ENCODE peak calls at places on chromosome 22, in four cellular contexts. D is K562, P is HepG2, C is GM12878. E is an unnamed sample.

GRCh38 chr22:19208287-19208847 is 29.8 kb upstream of the SLC25A1 start:
- DNase-seq in D (no peak), P (no peak), C (no peak), E (no peak)

GRCh38 chr22:49589301-49589700 is 238.4 kb downstream of the BRD1 start:
- DNase-seq in D (no peak), P (no peak), C (no peak), E (no peak)

GRCh38 chr22:26974914-26975313 is 317.5 kb downstream of the MIAT start:
- DNase-seq in D (no peak), P (no peak), C (no peak), E (no peak)

GRCh38 chr22:38649841-38650522 is 6.2 kb downstream of the FAM227A start:
- DNase-seq in D (no peak), P (no peak), C (no peak), E (no peak)

GRCh38 chr22:45977003-45977395 is at the start of gene WNT7B:
- DNase-seq in D (peak; percentile 17), P (no peak), C (no peak), E (no peak)

GRCh38 chr22:32341122-32341740 is 16.4 kb upstream of the RFPL3 start:
- DNase-seq in D (no peak), P (no peak), C (no peak), E (no peak)

GRCh38 chr22:18997925-18998315 is 61.8 kb upstream of the PRODH start:
- DNase-seq in D (no peak), P (no peak), C (no peak), E (no peak)

GRCh38 chr22:33654173-33654890 is 265.9 kb downstream of the LARGE1 start:
- DNase-seq in D (no peak), P (no peak), C (no peak), E (no peak)

GRCh38 chr22:49975543-49976389 is 15.2 kb downstream of the PIM3 start:
- DNase-seq in D (peak; percentile 55), P (no peak), C (no peak), E (peak; percentile 42)

GRCh38 chr22:49406047-49406650 is 421.5 kb downstream of the BRD1 start:
- DNase-seq in D (no peak), P (no peak), C (no peak), E (no peak)

GRCh38 chr22:49047461-49047860 is 780.2 kb downstream of the BRD1 start:
- DNase-seq in D (no peak), P (no peak), C (no peak), E (no peak)

GRCh38 chr22:49771266-49772065 is 56.2 kb downstream of the BRD1 start:
- DNase-seq in D (no peak), P (no peak), C (no peak), E (peak; percentile 40)

GRCh38 chr22:38947321-38948112 is 9.9 kb upstream of the APOBEC3A start:
- DNase-seq in D (no peak), P (no peak), C (no peak), E (no peak)

GRCh38 chr22:41539146-41540005 is 4.9 kb downstream of the POLR3H start:
- DNase-seq in D (no peak), P (peak; percentile 47), C (no peak), E (no peak)

GRCh38 chr22:39927544-39927943 is 26.7 kb downstream of the GRAP2 start:
- DNase-seq in D (peak; percentile 68), P (peak; percentile 8), C (no peak), E (peak; percentile 53)

GRCh38 chr22:46078241-46079092 is 71.9 kb upstream of the PPARA start:
- DNase-seq in D (no peak), P (no peak), C (no peak), E (peak; percentile 10)

GRCh38 chr22:29031236-29031982 is 30.2 kb downstream of the C22orf31 start:
- DNase-seq in D (peak; percentile 79), P (peak; percentile 93), C (no peak), E (no peak)

GRCh38 chr22:29083576-29084566 is 11.0 kb downstream of the KREMEN1 start:
- DNase-seq in D (peak; percentile 24), P (no peak), C (no peak), E (no peak)

GRCh38 chr22:33853200-33854097 is 66.8 kb downstream of the LARGE1 start:
- DNase-seq in D (no peak), P (peak; percentile 19), C (peak; percentile 53), E (peak; percentile 30)

GRCh38 chr22:41636467-41636866 is 15.4 kb downstream of the XRCC6 start:
- DNase-seq in D (no peak), P (no peak), C (no peak), E (no peak)

GRCh38 chr22:48752451-48753380 is 1075.0 kb downstream of the BRD1 start:
- DNase-seq in D (no peak), P (no peak), C (no peak), E (no peak)

GRCh38 chr22:46024136-46024840 is 47.3 kb upstream of the WNT7B start:
- DNase-seq in D (no peak), P (no peak), C (no peak), E (peak; percentile 5)

GRCh38 chr22:44522526-44523170 is 24.6 kb upstream of the RTL6 start:
- DNase-seq in D (no peak), P (no peak), C (no peak), E (no peak)

GRCh38 chr22:46008291-46008690 is 31.3 kb upstream of the WNT7B start:
- DNase-seq in D (no peak), P (no peak), C (no peak), E (no peak)

GRCh38 chr22:42305967-42306366 is 35.5 kb upstream of the TCF20 start:
- DNase-seq in D (no peak), P (no peak), C (no peak), E (no peak)

GRCh38 chr22:43094551-43094950 is 5.4 kb upstream of the TTLL1 start:
- DNase-seq in D (no peak), P (no peak), C (no peak), E (no peak)

GRCh38 chr22:27719535-27720227 is 81.9 kb downstream of the MN1 start:
- DNase-seq in D (peak; percentile 81), P (peak; percentile 40), C (no peak), E (no peak)

GRCh38 chr22:41256254-41256897 is 15.6 kb upstream of the CHADL start:
- DNase-seq in D (no peak), P (no peak), C (no peak), E (no peak)

GRCh38 chr22:28077166-28077565 is 158.1 kb upstream of the PITPNB start:
- DNase-seq in D (no peak), P (peak; percentile 72), C (no peak), E (no peak)

GRCh38 chr22:37910863-37911262 is 4.8 kb downstream of the MICALL1 start:
- DNase-seq in D (no peak), P (no peak), C (no peak), E (peak; percentile 31)

GRCh38 chr22:32771761-32772160 is 29.7 kb upstream of the TIMP3 start:
- DNase-seq in D (no peak), P (no peak), C (no peak), E (no peak)

GRCh38 chr22:39956932-39957664 is 3.1 kb upstream of the TMA7B start:
- DNase-seq in D (no peak), P (no peak), C (peak; percentile 71), E (no peak)

GRCh38 chr22:31944700-31945477 is 554 bp downstream of the YWHAH start:
- DNase-seq in D (peak; percentile 65), P (no peak), C (no peak), E (peak; percentile 48)

GRCh38 chr22:20943104-20943933 is 23.7 kb upstream of the AIFM3 start:
- DNase-seq in D (no peak), P (no peak), C (no peak), E (no peak)
- TF ChIP-seq CREM in D (no peak), P (no peak), C (no peak), E (no peak)

DNA sequence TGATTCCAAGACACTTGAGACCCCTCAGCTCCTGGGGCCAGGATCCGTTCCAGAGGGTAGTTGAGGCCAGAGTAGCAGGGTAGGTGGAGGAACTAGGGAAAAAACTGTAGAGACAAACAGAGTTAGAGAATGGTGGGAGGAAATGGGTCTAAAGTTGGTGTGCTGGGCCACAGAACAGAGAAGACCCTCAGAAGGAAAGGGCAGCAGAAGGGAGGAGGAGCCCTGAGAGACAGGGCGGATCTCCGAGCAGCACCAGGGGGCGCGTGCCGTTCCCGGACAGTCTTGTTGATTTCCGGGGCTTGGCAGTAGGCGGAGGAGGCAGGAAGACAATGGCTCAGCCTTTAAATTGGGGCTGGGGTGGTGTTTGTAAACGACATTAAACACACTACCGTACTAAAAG is 2.4 kb upstream of the CECR2 start:
- DNase-seq in D (peak; percentile 62), P (no peak), C (no peak), E (peak; percentile 78)
- TF ChIP-seq ATF2 in D (no peak), P (no peak), C (no peak), E (no peak)

DNA sequence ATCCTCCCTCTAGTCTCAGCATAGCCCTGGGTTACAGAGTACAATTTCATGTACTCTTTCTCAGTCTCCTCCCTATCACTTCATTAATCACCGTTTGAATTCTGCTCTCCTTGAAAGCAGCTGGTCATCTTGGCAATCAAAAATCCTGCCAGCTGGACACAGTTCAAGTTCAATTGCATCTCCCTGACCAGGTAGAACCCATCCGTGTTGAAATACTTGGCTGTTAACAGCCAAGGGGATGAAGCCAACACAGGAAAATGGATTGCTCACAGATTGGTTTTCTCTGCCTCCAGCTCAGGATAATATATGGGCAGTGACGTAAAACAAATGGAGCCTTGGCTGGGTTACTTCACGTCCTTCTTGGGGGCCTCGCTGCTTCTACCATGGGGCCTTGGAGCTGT is 55.1 kb upstream of the GRK3 start:
- DNase-seq in D (no peak), P (no peak), C (no peak), E (no peak)
- TF ChIP-seq CREM in D (no peak), P (no peak), C (no peak), E (no peak)

GRCh38 chr22:20771918-20772625 is 1.8 kb upstream of the SERPIND1 start:
- DNase-seq in D (no peak), P (peak; percentile 70), C (no peak), E (peak; percentile 35)
- TF ChIP-seq ATF2 in D (no peak), P (peak; percentile 26), C (no peak), E (no peak)

DNA sequence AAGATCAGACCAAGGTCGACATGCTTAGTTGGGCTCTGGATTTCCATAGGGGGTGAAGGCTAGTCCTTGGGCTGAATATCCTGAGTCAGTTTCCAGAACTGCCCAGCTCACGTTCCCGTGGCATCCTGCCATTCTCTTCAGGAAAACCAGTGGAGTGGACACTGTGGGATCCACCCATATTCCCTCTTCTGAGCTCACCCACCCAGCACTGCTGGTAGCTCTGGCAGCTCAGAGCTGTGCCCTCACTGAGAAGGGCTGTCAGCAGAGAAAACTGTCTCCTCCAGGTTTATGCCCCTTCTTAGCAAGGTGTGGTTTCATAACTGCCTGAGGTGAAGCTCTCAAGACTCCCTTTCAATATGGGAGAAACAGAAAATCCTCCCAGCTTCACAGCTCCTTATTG is 111.7 kb downstream of the GGTLC2 start:
- DNase-seq in D (no peak), P (no peak), C (no peak), E (no peak)
- TF ChIP-seq CREM in D (no peak), P (no peak), C (no peak), E (no peak)

E was measured in WTC11.